ENCODE peak calls at places on chromosomes 13 and 19, in eight cellular contexts. T, S, M, A, O, K, G and C are unnamed samples.
A peak's percentile ranks its signal among the peaks of the same experiment; 100 is the strongest.

GRCh38 chr19:51694318-51695085 is 1.4 kb downstream of the SPACA6 start:
- DNase-seq in S (no peak), K (no peak), A (no peak), O (no peak), M (no peak), T (no peak), G (no peak), C (no peak)

GRCh38 chr13:110054041-110054440 is 252.9 kb downstream of the COL4A1 start:
- DNase-seq in K (no peak), T (no peak), G (no peak), A (no peak), S (no peak), O (no peak), M (no peak), C (no peak)

GRCh38 chr13:26605845-26606244 is 48.4 kb downstream of the WASF3 start:
- DNase-seq in T (no peak), K (no peak), G (no peak), S (no peak), A (no peak), O (no peak), M (no peak), C (no peak)

GRCh38 chr19:41531438-41532311 is 44.3 kb upstream of the CEACAM21 start:
- DNase-seq in O (peak; percentile 98), T (peak; percentile 68), K (peak; percentile 40), S (peak; percentile 57), M (peak; percentile 7), G (peak; percentile 82), A (peak; percentile 82), C (peak; percentile 78)

GRCh38 chr13:100347941-100348340 is 240.6 kb downstream of the GGACT start:
- DNase-seq in T (peak; percentile 23), S (no peak), M (peak; percentile 56), G (no peak), O (peak; percentile 64), K (peak; percentile 66), A (no peak), C (no peak)

GRCh38 chr19:33801411-33801810 is 4.7 kb downstream of the KCTD15 start:
- DNase-seq in A (no peak), O (no peak), S (no peak), M (no peak), K (no peak), G (no peak), T (no peak), C (no peak)

GRCh38 chr13:100493418-100493817 is 95.2 kb downstream of the GGACT start:
- DNase-seq in O (no peak), T (no peak), S (no peak), A (peak; percentile 8), K (no peak), G (no peak), M (peak; percentile 50), C (no peak)

GRCh38 chr19:38513762-38514167 is 80.3 kb downstream of the RYR1 start:
- DNase-seq in K (no peak), T (no peak), S (no peak), O (no peak), M (no peak), G (no peak), A (no peak), C (no peak)

GRCh38 chr19:6362351-6362801 is 1.0 kb downstream of the CLPP start:
- DNase-seq in M (no peak), G (no peak), O (no peak), S (no peak), K (no peak), T (no peak), A (no peak), C (peak; percentile 38)

GRCh38 chr19:32219881-32220552 is 125.4 kb upstream of the ZNF507 start:
- DNase-seq in A (no peak), T (no peak), S (no peak), K (no peak), O (no peak), M (no peak), G (no peak), C (no peak)

GRCh38 chr19:49655570-49656455 is 9.8 kb downstream of the IRF3 start:
- DNase-seq in A (no peak), M (no peak), K (no peak), O (no peak), G (no peak), S (no peak), T (no peak), C (no peak)

GRCh38 chr13:71056581-71056980 is 810.4 kb downstream of the DACH1 start:
- DNase-seq in O (no peak), M (no peak), A (no peak), S (no peak), T (no peak), K (no peak), G (no peak), C (no peak)

GRCh38 chr19:6378036-6378435 is 2.3 kb upstream of the PSPN start:
- DNase-seq in S (peak; percentile 61), O (peak; percentile 0), T (no peak), G (no peak), A (no peak), K (no peak), M (peak; percentile 80), C (no peak)

GRCh38 chr13:33723365-33723764 is 94.6 kb upstream of the RFC3 start:
- DNase-seq in K (no peak), O (peak; percentile 17), G (no peak), M (no peak), A (no peak), S (no peak), T (no peak), C (no peak)

GRCh38 chr19:34173145-34173956 is 1.0 kb downstream of the LSM14A start:
- DNase-seq in T (peak; percentile 78), G (no peak), O (peak; percentile 73), S (peak; percentile 23), K (peak; percentile 70), A (peak; percentile 49), M (peak; percentile 64), C (peak; percentile 43)

GRCh38 chr19:17936379-17936778 is 3.6 kb downstream of the CCDC124 start:
- DNase-seq in S (no peak), O (no peak), T (no peak), M (no peak), G (no peak), A (no peak), K (no peak), C (no peak)

GRCh38 chr19:13269348-13269747 is 119.1 kb downstream of the IER2 start:
- DNase-seq in G (no peak), K (no peak), S (no peak), M (no peak), T (no peak), O (no peak), A (no peak), C (no peak)

GRCh38 chr19:28466107-28467045 is 746.6 kb downstream of the UQCRFS1 start:
- DNase-seq in K (peak; percentile 35), M (peak; percentile 44), A (peak; percentile 77), S (no peak), T (peak; percentile 95), G (peak; percentile 63), O (no peak), C (no peak)

GRCh38 chr13:107867701-107868661 is 347.4 kb downstream of the LIG4 start:
- DNase-seq in M (peak; percentile 52), G (no peak), A (peak; percentile 23), O (peak; percentile 64), T (no peak), S (no peak), K (peak; percentile 41), C (no peak)
- TF ChIP-seq CTCF in M (peak; percentile 64), G (no peak), A (no peak), O (peak; percentile 52), T (no peak), S (no peak), K (peak; percentile 42), C (no peak)

GRCh38 chr19:11205939-11206570 is 8.7 kb upstream of the KANK2 start:
- DNase-seq in A (no peak), O (no peak), M (no peak), K (no peak), S (no peak), G (no peak), T (no peak), C (peak; percentile 56)
- H3K4me3 ChIP-seq in A (no peak overlapping the region), O (no peak overlapping the region), M (no peak overlapping the region), K (no peak overlapping the region), S (no peak overlapping the region), G (no peak overlapping the region), T (no peak overlapping the region), C (no peak overlapping the region)

GRCh38 chr13:112690242-112690943 is 555 bp downstream of the ATP11A start:
- DNase-seq in O (peak; percentile 24), T (peak; percentile 40), G (no peak), M (peak; percentile 45), S (peak; percentile 51), A (peak; percentile 52), K (peak; percentile 26), C (no peak)

GRCh38 chr13:112692586-112692985 is 2.7 kb downstream of the ATP11A start:
- DNase-seq in A (no peak), T (no peak), O (no peak), G (no peak), M (no peak), S (no peak), K (no peak), C (no peak)

GRCh38 chr13:112693831-112694497 is 4.1 kb downstream of the ATP11A start:
- DNase-seq in T (no peak), M (peak; percentile 88), G (peak; percentile 56), O (peak; percentile 39), S (no peak), K (peak; percentile 47), A (peak; percentile 54), C (no peak)

GRCh38 chr13:112689498-112690241 is at the start of gene ATP11A:
- DNase-seq in S (peak; percentile 94), A (peak; percentile 95), K (peak; percentile 86), T (peak; percentile 84), O (peak; percentile 90), M (peak; percentile 92), G (peak; percentile 97), C (peak; percentile 89)

DNA sequence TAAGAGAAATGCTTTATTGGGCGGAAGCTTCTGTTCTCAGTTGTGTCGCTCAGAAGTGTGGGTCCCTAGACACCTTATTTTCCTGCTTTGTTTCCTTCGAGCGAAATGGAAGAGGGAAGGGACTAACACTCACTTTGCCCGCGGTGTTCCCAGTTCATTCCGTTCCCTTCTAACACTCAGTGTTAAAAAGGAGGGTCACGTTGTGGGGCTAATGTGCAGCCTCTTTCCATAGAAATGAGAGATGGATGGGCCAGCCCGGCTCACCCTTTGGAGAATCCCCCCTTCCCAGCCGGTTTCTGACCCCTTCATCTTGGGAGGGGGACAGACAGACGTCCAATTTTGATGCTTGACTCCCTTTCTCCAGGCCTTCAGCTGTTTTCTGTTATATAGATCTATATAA is 2.3 kb downstream of the ATP11A start:
- DNase-seq in A (no peak), K (no peak), T (no peak), M (no peak), O (no peak), G (no peak), S (no peak), C (no peak)
- H3K36me3 ChIP-seq in A (no peaks in the 10 kb centered on the region), K (no peaks in the 10 kb centered on the region), T (no peaks in the 10 kb centered on the region), M (no peaks in the 10 kb centered on the region), O (no peaks in the 10 kb centered on the region), G (no peaks in the 10 kb centered on the region), S (no peaks in the 10 kb centered on the region), C (peaks cover 6% of the 10 kb centered on the region)

DNA sequence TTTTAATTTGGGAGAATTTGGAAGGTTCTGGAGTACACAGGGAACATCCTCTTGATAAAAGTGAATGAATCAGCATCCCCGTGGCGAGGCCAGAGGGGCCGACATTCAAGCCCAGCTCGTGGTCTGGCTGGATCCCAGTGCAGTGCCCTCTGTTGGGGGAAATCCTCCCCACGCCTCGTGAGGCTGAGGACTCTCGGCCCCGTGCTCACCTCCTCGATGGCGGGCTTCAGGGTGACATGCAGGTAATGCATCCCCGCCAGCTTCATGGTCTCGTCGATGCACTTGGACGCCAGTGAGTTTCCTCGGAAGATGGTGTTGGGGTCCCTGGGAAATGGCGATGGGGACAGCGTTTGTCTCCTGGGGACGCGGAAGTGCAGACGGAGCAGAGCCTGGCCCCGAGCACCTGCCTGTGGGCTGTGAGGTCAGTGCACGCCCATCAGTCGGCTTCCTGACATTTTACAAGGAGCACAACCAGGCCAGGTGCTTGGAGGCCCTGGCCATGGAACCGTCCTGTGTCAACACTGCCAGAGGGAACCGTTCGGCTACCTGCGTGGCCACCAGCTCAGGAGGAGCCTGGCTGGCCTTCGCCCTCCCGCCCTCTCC is 43.3 kb upstream of the C13orf46 start:
- DNase-seq in O (no peak), S (no peak), M (peak; percentile 42), T (no peak), K (no peak), G (no peak), A (no peak), C (no peak)
- TF ChIP-seq CTCF in O (peak; percentile 16), S (no peak), M (peak; percentile 29), T (no peak), K (no peak), G (no peak), A (no peak), C (peak; percentile 20)